ENCODE peak calls at places on chromosomes 13 and 19, in nine cellular contexts. One of them, this sample, is unnamed.

GRCh38 chr13:99197257-99197651 is 3.4 kb upstream of the UBAC2 start:
- DNase-seq in foreskin fibroblast: no peak
- DNase-seq in hypothalamus: no peak
- DNase-seq in activated CD4-positive, alpha-beta T cell treated with anti-CD3 and anti-CD28 coated beads, Interleukin-2, amount 50 U/mL, for 48 hours: no peak
- DNase-seq in GM23248: no peak
- DNase-seq in 8988T: no peak
- DNase-seq in iris pigment epithelial cell: no peak
- DNase-seq in substantia nigra: no peak
- DNase-seq in ELR: no peak
- DNase-seq in this sample: no peak

GRCh38 chr19:1247747-1248453 is 483 bp upstream of the MIDN start:
- DNase-seq in ELR: peak
- DNase-seq in hypothalamus: no peak
- DNase-seq in foreskin fibroblast: peak
- DNase-seq in iris pigment epithelial cell: peak
- DNase-seq in activated CD4-positive, alpha-beta T cell treated with anti-CD3 and anti-CD28 coated beads, Interleukin-2, amount 50 U/mL, for 48 hours: peak
- DNase-seq in GM23248: peak
- DNase-seq in 8988T: no peak
- DNase-seq in substantia nigra: no peak
- DNase-seq in this sample: peak

GRCh38 chr13:21606781-21607180 is 2.8 kb upstream of the MICU2 start:
- DNase-seq in ELR: no peak
- DNase-seq in iris pigment epithelial cell: no peak
- DNase-seq in foreskin fibroblast: no peak
- DNase-seq in substantia nigra: no peak
- DNase-seq in hypothalamus: no peak
- DNase-seq in GM23248: no peak
- DNase-seq in 8988T: no peak
- DNase-seq in activated CD4-positive, alpha-beta T cell treated with anti-CD3 and anti-CD28 coated beads, Interleukin-2, amount 50 U/mL, for 48 hours: no peak
- DNase-seq in this sample: no peak

GRCh38 chr13:59960683-59961082 is 203.0 kb downstream of the DIAPH3 start:
- DNase-seq in 8988T: no peak
- DNase-seq in hypothalamus: no peak
- DNase-seq in GM23248: peak
- DNase-seq in ELR: no peak
- DNase-seq in foreskin fibroblast: no peak
- DNase-seq in substantia nigra: no peak
- DNase-seq in iris pigment epithelial cell: peak
- DNase-seq in activated CD4-positive, alpha-beta T cell treated with anti-CD3 and anti-CD28 coated beads, Interleukin-2, amount 50 U/mL, for 48 hours: no peak
- DNase-seq in this sample: no peak

GRCh38 chr13:107205318-107206112 is 637.6 kb upstream of the ARGLU1 start:
- DNase-seq in 8988T: peak
- DNase-seq in GM23248: peak
- DNase-seq in ELR: peak
- DNase-seq in hypothalamus: peak
- DNase-seq in iris pigment epithelial cell: peak
- DNase-seq in foreskin fibroblast: peak
- DNase-seq in activated CD4-positive, alpha-beta T cell treated with anti-CD3 and anti-CD28 coated beads, Interleukin-2, amount 50 U/mL, for 48 hours: peak
- DNase-seq in substantia nigra: peak
- DNase-seq in this sample: peak

GRCh38 chr13:35953537-35954206 is 177.5 kb downstream of the DCLK1 start:
- DNase-seq in iris pigment epithelial cell: peak
- DNase-seq in ELR: peak
- DNase-seq in substantia nigra: no peak
- DNase-seq in activated CD4-positive, alpha-beta T cell treated with anti-CD3 and anti-CD28 coated beads, Interleukin-2, amount 50 U/mL, for 48 hours: no peak
- DNase-seq in hypothalamus: no peak
- DNase-seq in 8988T: no peak
- DNase-seq in foreskin fibroblast: peak
- DNase-seq in GM23248: peak
- DNase-seq in this sample: no peak

GRCh38 chr13:50419466-50419865 is 404.2 kb downstream of the KCNRG start:
- DNase-seq in activated CD4-positive, alpha-beta T cell treated with anti-CD3 and anti-CD28 coated beads, Interleukin-2, amount 50 U/mL, for 48 hours: no peak
- DNase-seq in iris pigment epithelial cell: no peak
- DNase-seq in substantia nigra: no peak
- DNase-seq in foreskin fibroblast: no peak
- DNase-seq in ELR: no peak
- DNase-seq in GM23248: no peak
- DNase-seq in hypothalamus: no peak
- DNase-seq in 8988T: no peak
- DNase-seq in this sample: no peak

GRCh38 chr19:58033741-58034475 is at the start of gene ZSCAN1:
- DNase-seq in foreskin fibroblast: peak
- DNase-seq in 8988T: no peak
- DNase-seq in hypothalamus: peak
- DNase-seq in ELR: peak
- DNase-seq in substantia nigra: peak
- DNase-seq in iris pigment epithelial cell: peak
- DNase-seq in activated CD4-positive, alpha-beta T cell treated with anti-CD3 and anti-CD28 coated beads, Interleukin-2, amount 50 U/mL, for 48 hours: no peak
- DNase-seq in GM23248: peak
- DNase-seq in this sample: no peak

GRCh38 chr19:35592226-35592625 is 6.3 kb downstream of the PMIS2 start:
- DNase-seq in activated CD4-positive, alpha-beta T cell treated with anti-CD3 and anti-CD28 coated beads, Interleukin-2, amount 50 U/mL, for 48 hours: peak
- DNase-seq in foreskin fibroblast: peak
- DNase-seq in 8988T: peak
- DNase-seq in hypothalamus: no peak
- DNase-seq in ELR: peak
- DNase-seq in GM23248: peak
- DNase-seq in iris pigment epithelial cell: peak
- DNase-seq in substantia nigra: no peak
- DNase-seq in this sample: no peak

GRCh38 chr19:34664168-34664567 is 12.8 kb downstream of the SCGB2B2 start:
- DNase-seq in iris pigment epithelial cell: no peak
- DNase-seq in foreskin fibroblast: no peak
- DNase-seq in GM23248: no peak
- DNase-seq in activated CD4-positive, alpha-beta T cell treated with anti-CD3 and anti-CD28 coated beads, Interleukin-2, amount 50 U/mL, for 48 hours: no peak
- DNase-seq in hypothalamus: no peak
- DNase-seq in ELR: no peak
- DNase-seq in 8988T: no peak
- DNase-seq in substantia nigra: no peak
- DNase-seq in this sample: no peak

GRCh38 chr13:46654956-46655726 is 102.2 kb downstream of the LRCH1 start:
- DNase-seq in ELR: no peak
- DNase-seq in iris pigment epithelial cell: peak
- DNase-seq in GM23248: no peak
- DNase-seq in activated CD4-positive, alpha-beta T cell treated with anti-CD3 and anti-CD28 coated beads, Interleukin-2, amount 50 U/mL, for 48 hours: no peak
- DNase-seq in hypothalamus: no peak
- DNase-seq in foreskin fibroblast: peak
- DNase-seq in substantia nigra: no peak
- DNase-seq in 8988T: no peak
- DNase-seq in this sample: no peak

GRCh38 chr13:30191491-30192100 is 115.8 kb downstream of the KATNAL1 start:
- DNase-seq in iris pigment epithelial cell: peak
- DNase-seq in foreskin fibroblast: peak
- DNase-seq in GM23248: peak
- DNase-seq in ELR: peak
- DNase-seq in hypothalamus: no peak
- DNase-seq in activated CD4-positive, alpha-beta T cell treated with anti-CD3 and anti-CD28 coated beads, Interleukin-2, amount 50 U/mL, for 48 hours: no peak
- DNase-seq in 8988T: no peak
- DNase-seq in substantia nigra: no peak
- DNase-seq in this sample: no peak

GRCh38 chr13:24050292-24050711 is 110.2 kb upstream of the SPATA13 start:
- DNase-seq in activated CD4-positive, alpha-beta T cell treated with anti-CD3 and anti-CD28 coated beads, Interleukin-2, amount 50 U/mL, for 48 hours: no peak
- DNase-seq in ELR: peak
- DNase-seq in 8988T: no peak
- DNase-seq in foreskin fibroblast: peak
- DNase-seq in iris pigment epithelial cell: peak
- DNase-seq in hypothalamus: no peak
- DNase-seq in GM23248: peak
- DNase-seq in substantia nigra: no peak
- DNase-seq in this sample: no peak

GRCh38 chr13:34347784-34348573 is 530.0 kb downstream of the RFC3 start:
- DNase-seq in hypothalamus: no peak
- DNase-seq in 8988T: no peak
- DNase-seq in foreskin fibroblast: no peak
- DNase-seq in GM23248: no peak
- DNase-seq in ELR: no peak
- DNase-seq in iris pigment epithelial cell: no peak
- DNase-seq in substantia nigra: no peak
- DNase-seq in activated CD4-positive, alpha-beta T cell treated with anti-CD3 and anti-CD28 coated beads, Interleukin-2, amount 50 U/mL, for 48 hours: no peak
- DNase-seq in this sample: no peak

GRCh38 chr19:3975637-3976087 is 4.8 kb upstream of the DAPK3 start:
- DNase-seq in iris pigment epithelial cell: no peak
- DNase-seq in hypothalamus: no peak
- DNase-seq in ELR: peak
- DNase-seq in GM23248: peak
- DNase-seq in activated CD4-positive, alpha-beta T cell treated with anti-CD3 and anti-CD28 coated beads, Interleukin-2, amount 50 U/mL, for 48 hours: no peak
- DNase-seq in foreskin fibroblast: no peak
- DNase-seq in substantia nigra: no peak
- DNase-seq in 8988T: peak
- DNase-seq in this sample: no peak

GRCh38 chr13:27857271-27857670 is 62.5 kb upstream of the PDX1 start:
- DNase-seq in substantia nigra: no peak
- DNase-seq in ELR: no peak
- DNase-seq in iris pigment epithelial cell: no peak
- DNase-seq in hypothalamus: no peak
- DNase-seq in foreskin fibroblast: no peak
- DNase-seq in 8988T: no peak
- DNase-seq in activated CD4-positive, alpha-beta T cell treated with anti-CD3 and anti-CD28 coated beads, Interleukin-2, amount 50 U/mL, for 48 hours: no peak
- DNase-seq in GM23248: no peak
- DNase-seq in this sample: no peak

GRCh38 chr13:20101467-20102316 is 59.2 kb downstream of the GJA3 start:
- DNase-seq in hypothalamus: no peak
- DNase-seq in foreskin fibroblast: no peak
- DNase-seq in ELR: no peak
- DNase-seq in iris pigment epithelial cell: no peak
- DNase-seq in activated CD4-positive, alpha-beta T cell treated with anti-CD3 and anti-CD28 coated beads, Interleukin-2, amount 50 U/mL, for 48 hours: no peak
- DNase-seq in 8988T: no peak
- DNase-seq in substantia nigra: no peak
- DNase-seq in GM23248: no peak
- DNase-seq in this sample: no peak

GRCh38 chr13:111484129-111484925 is 163.9 kb downstream of the TEX29 start:
- DNase-seq in ELR: no peak
- DNase-seq in hypothalamus: no peak
- DNase-seq in 8988T: no peak
- DNase-seq in foreskin fibroblast: no peak
- DNase-seq in iris pigment epithelial cell: no peak
- DNase-seq in activated CD4-positive, alpha-beta T cell treated with anti-CD3 and anti-CD28 coated beads, Interleukin-2, amount 50 U/mL, for 48 hours: no peak
- DNase-seq in GM23248: no peak
- DNase-seq in substantia nigra: no peak
- DNase-seq in this sample: no peak

This sample was measured in effector memory CD4-positive, alpha-beta T cell.